ENCODE peak calls at places on chromosome 16, in six cellular contexts. D, R, U, E, I and L are unnamed samples.
A peak's percentile ranks its signal among the peaks of the same experiment; 100 is the strongest.

GRCh38 chr16:83992624-83993023 is 24.6 kb downstream of the NECAB2 start:
- DNase-seq in E (no peak), R (peak; percentile 27), I (peak; percentile 66), U (peak; percentile 81), D (peak; percentile 11), L (no peak)

GRCh38 chr16:65497571-65497970 is 375.7 kb upstream of the CDH11 start:
- DNase-seq in D (no peak), R (no peak), E (no peak), U (peak; percentile 81), I (no peak), L (no peak)

GRCh38 chr16:14545346-14545884 is 84.6 kb downstream of the PARN start:
- DNase-seq in I (no peak), R (no peak), D (no peak), U (peak; percentile 70), E (no peak), L (no peak)

GRCh38 chr16:66352304-66352703 is 14.2 kb upstream of the CDH5 start:
- DNase-seq in R (no peak), D (no peak), I (no peak), E (no peak), U (no peak), L (no peak)

GRCh38 chr16:84854759-84855158 is 35.0 kb downstream of the CRISPLD2 start:
- DNase-seq in R (no peak), I (no peak), D (no peak), U (peak; percentile 82), E (no peak), L (no peak)

GRCh38 chr16:3646348-3646920 is 8.1 kb upstream of the DNASE1 start:
- DNase-seq in E (no peak), R (no peak), U (no peak), D (no peak), I (no peak), L (no peak)

GRCh38 chr16:80355335-80355734 is 185.5 kb upstream of the DYNLRB2 start:
- DNase-seq in U (no peak), R (no peak), I (no peak), D (no peak), E (no peak), L (no peak)

GRCh38 chr16:68503334-68503733 is 35.8 kb upstream of the ZFP90 start:
- DNase-seq in E (no peak), U (no peak), R (no peak), I (no peak), D (no peak), L (no peak)

GRCh38 chr16:14955546-14956231 is 18.4 kb downstream of the NPIPA1 start:
- DNase-seq in U (no peak), R (peak; percentile 56), I (peak; percentile 91), E (no peak), D (no peak), L (no peak)

GRCh38 chr16:3954411-3954921 is 74.0 kb upstream of the CREBBP start:
- DNase-seq in I (no peak), R (no peak), D (no peak), U (no peak), E (no peak), L (no peak)

GRCh38 chr16:49849709-49850108 is 6.2 kb downstream of the ZNF423 start:
- DNase-seq in I (no peak), E (no peak), R (no peak), D (no peak), U (no peak), L (no peak)

GRCh38 chr16:84360170-84360569 is 8.2 kb upstream of the ATP2C2 start:
- DNase-seq in R (no peak), I (no peak), E (no peak), U (peak; percentile 60), D (no peak), L (peak; percentile 63)

GRCh38 chr16:53131363-53132071 is 76.7 kb downstream of the CHD9 start:
- DNase-seq in D (no peak), I (peak; percentile 79), R (peak; percentile 57), E (peak; percentile 37), U (peak; percentile 43), L (no peak)

GRCh38 chr16:85421338-85422123 is 191.6 kb upstream of the GSE1 start:
- DNase-seq in E (no peak), U (no peak), D (no peak), R (no peak), I (no peak), L (no peak)

GRCh38 chr16:17359778-17360177 is 111.0 kb downstream of the XYLT1 start:
- DNase-seq in D (no peak), R (no peak), E (no peak), I (no peak), U (peak; percentile 78), L (no peak)

GRCh38 chr16:84517366-84517765 is 12.9 kb upstream of the MEAK7 start:
- DNase-seq in D (no peak), R (no peak), E (no peak), U (no peak), I (no peak), L (no peak)

GRCh38 chr16:80071964-80072363 is 468.8 kb upstream of the DYNLRB2 start:
- DNase-seq in I (no peak), D (no peak), R (no peak), E (no peak), U (no peak), L (no peak)

GRCh38 chr16:867421-868385 is 67.2 kb upstream of the GNG13 start:
- DNase-seq in E (no peak), U (no peak), I (no peak), D (no peak), R (no peak), L (no peak)

GRCh38 chr16:80084614-80085013 is 456.2 kb upstream of the DYNLRB2 start:
- DNase-seq in D (no peak), E (no peak), I (peak; percentile 63), U (peak; percentile 47), R (peak; percentile 62), L (peak; percentile 18)

GRCh38 chr16:29009050-29009837 is 24.4 kb downstream of the LAT start:
- DNase-seq in U (no peak), D (no peak), E (no peak), R (no peak), I (no peak), L (peak; percentile 97)

GRCh38 chr16:88762941-88763340 is 22.1 kb downstream of the PIEZO1 start:
- DNase-seq in I (no peak), D (no peak), R (no peak), E (no peak), U (no peak), L (no peak)

GRCh38 chr16:84033251-84034195 is 9.1 kb downstream of the SLC38A8 start:
- DNase-seq in D (no peak), I (no peak), E (no peak), U (no peak), R (no peak), L (no peak)

GRCh38 chr16:1155353-1156110 is 2.6 kb downstream of the CACNA1H start:
- DNase-seq in R (no peak), E (no peak), U (peak; percentile 9), I (peak; percentile 52), D (no peak), L (no peak)

GRCh38 chr16:87604572-87605135 is 2.3 kb downstream of the JPH3 start:
- DNase-seq in E (no peak), D (no peak), I (no peak), R (no peak), U (no peak), L (no peak)
- H3K4me3 ChIP-seq in E (no peak overlapping the region), D (no peak overlapping the region), I (no peak overlapping the region), R (no peak overlapping the region), U (no peak overlapping the region), L (no peak overlapping the region)

DNA sequence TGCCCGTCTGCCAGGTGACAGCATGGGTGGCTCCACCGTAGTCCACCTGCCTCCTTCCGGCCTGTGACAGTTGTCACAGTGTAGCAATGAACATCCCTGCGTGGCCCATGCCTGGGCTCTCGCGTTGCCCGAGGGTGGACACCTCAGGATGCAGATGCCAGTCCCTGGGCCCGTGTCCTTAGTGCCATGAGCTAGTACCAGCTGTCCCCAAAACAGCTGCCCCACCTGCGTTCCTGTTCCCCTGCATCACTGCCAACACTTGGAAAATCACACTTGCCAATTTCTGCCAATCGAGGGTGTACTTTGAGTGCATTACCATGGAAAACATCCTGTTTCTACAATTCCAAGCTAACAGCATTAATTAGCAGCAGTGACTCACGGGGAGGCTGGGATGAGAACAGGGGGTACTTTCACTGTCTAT is 9.0 kb upstream of the C16orf95 start:
- DNase-seq in U (no peak), D (no peak), R (no peak), E (no peak), I (no peak), L (no peak)
- H3K4me3 ChIP-seq in U (no peak overlapping the region), D (no peak overlapping the region), R (no peak overlapping the region), E (no peak overlapping the region), I (no peak overlapping the region), L (no peak overlapping the region)

GRCh38 chr16:2224183-2224486 is 744 bp downstream of the E4F1 start:
- DNase-seq in I (no peak), E (no peak), U (peak; percentile 46), R (no peak), D (no peak), L (no peak)

GRCh38 chr16:2223375-2224182 is at the start of gene E4F1:
- DNase-seq in D (peak; percentile 98), I (peak; percentile 100), U (peak; percentile 100), R (peak; percentile 99), E (peak; percentile 98), L (peak; percentile 99)

GRCh38 chr16:2228161-2228824 is 4.9 kb downstream of the E4F1 start:
- DNase-seq in D (no peak), I (no peak), E (no peak), U (no peak), R (no peak), L (no peak)

GRCh38 chr16:2226918-2227317 is 3.5 kb downstream of the E4F1 start:
- DNase-seq in R (no peak), D (no peak), U (no peak), E (no peak), I (no peak), L (no peak)

DNA sequence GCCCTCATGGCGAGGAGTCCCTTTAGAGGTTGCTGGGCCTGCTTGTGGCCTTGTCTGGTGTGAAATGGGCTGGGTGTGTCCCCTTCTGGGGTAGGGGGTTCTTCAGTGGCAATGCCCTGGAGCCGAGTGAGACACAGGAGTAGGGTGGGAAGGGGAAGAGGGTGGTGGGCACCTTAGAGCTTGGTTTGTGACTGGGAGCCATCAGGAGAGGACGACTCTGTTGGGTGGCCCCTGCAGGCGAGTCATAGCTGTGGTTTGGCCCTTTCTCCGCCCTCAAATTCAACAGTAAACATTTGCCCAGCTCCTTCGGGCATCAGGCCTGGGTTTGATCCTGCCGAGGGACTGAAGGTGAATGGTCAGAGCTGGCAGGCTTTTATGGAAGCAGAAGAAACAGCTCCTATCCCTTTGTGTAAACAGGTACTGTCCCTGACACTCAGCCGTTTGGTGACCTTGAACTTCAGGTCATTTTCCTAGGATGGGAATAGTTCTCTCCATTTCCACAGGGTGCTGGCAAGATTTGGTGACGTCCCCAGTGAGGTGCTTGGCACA is 2.9 kb downstream of the E4F1 start:
- DNase-seq in R (no peak), I (no peak), U (no peak), D (no peak), E (no peak), L (no peak)
- H3K4me3 ChIP-seq in R (no peak overlapping the region), I (no peak overlapping the region), U (no peak overlapping the region), D (no peak overlapping the region), E (no peak overlapping the region), L (no peak overlapping the region)

DNA sequence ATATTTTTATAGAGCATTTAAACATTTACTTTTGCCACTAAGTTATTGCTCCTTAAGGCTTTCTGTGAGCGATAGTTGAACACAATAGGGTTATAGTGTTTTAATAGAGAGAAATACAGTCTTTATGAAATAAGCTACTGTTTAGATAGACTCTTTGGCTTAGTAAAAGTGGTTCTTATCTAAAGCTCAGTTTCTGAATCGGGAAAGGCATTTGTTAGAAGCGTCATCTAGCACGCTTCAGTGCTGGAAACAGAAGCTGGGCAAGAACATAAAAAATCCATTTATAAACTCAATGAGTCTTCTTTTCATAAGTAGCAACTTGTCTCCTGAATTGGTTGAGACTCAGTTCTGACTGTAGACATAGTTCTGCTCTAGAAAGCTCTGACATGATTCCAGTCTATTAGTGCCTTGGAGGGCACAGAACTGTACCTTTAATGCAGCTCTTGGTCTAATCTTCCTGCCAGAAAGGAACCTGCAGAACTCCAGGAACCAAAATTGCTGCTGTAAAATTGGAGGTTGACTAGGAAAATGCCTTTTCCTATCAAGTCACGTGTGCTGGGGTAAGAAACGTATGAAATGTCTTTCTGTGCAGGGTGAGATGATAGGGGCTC is 55.4 kb upstream of the DNAJA2 start:
- DNase-seq in U (no peak), I (no peak), E (no peak), D (no peak), R (no peak), L (no peak)
- H3K4me3 ChIP-seq in U (no peak overlapping the region), I (no peak overlapping the region), E (no peak overlapping the region), D (no peak overlapping the region), R (no peak overlapping the region), L (no peak overlapping the region)